ENCODE peak calls at places on chromosomes 6 and 20, in eight cellular contexts. M, D, U, A, C, J, L and Q are unnamed samples.

GRCh38 chr20:278607-279571 is 11.7 kb downstream of the C20orf96 start:
- DNase-seq in L (no peak), C (no peak), A (no peak), J (no peak), M (no peak), U (no peak), D (no peak), Q (peak; percentile 45)

GRCh38 chr6:100880149-100880900 is 804 bp downstream of the ASCC3 start:
- DNase-seq in J (peak; percentile 25), C (no peak), M (no peak), D (no peak), A (no peak), U (no peak), L (no peak), Q (peak; percentile 65)

GRCh38 chr20:19473894-19474293 is 261.5 kb downstream of the SLC24A3 start:
- DNase-seq in A (no peak), J (no peak), C (no peak), U (no peak), M (no peak), D (no peak), L (no peak), Q (no peak)

GRCh38 chr6:161341638-161342037 is 67.8 kb upstream of the AGPAT4 start:
- DNase-seq in C (no peak), L (no peak), D (no peak), U (no peak), J (no peak), M (no peak), A (no peak), Q (no peak)

GRCh38 chr6:25122622-25123237 is 156.4 kb upstream of the CARMIL1 start:
- DNase-seq in L (peak; percentile 95), D (no peak), J (no peak), A (no peak), C (no peak), M (peak; percentile 3), U (no peak), Q (no peak)

GRCh38 chr20:237479-237878 is 10.4 kb downstream of the DEFB129 start:
- DNase-seq in U (no peak), C (no peak), A (no peak), M (no peak), L (no peak), D (peak; percentile 25), J (peak; percentile 5), Q (peak; percentile 1)

GRCh38 chr20:31671324-31671723 is 33.6 kb downstream of the COX4I2 start:
- DNase-seq in C (no peak), U (no peak), L (no peak), M (no peak), J (no peak), A (no peak), D (no peak), Q (no peak)

GRCh38 chr6:148617522-148617921 is 129.3 kb upstream of the UST start:
- DNase-seq in J (peak; percentile 56), U (no peak), D (no peak), L (no peak), A (no peak), C (no peak), M (no peak), Q (peak; percentile 85)

GRCh38 chr6:10875026-10875425 is 6.8 kb downstream of the GCM2 start:
- DNase-seq in J (no peak), M (no peak), C (no peak), D (no peak), U (no peak), A (no peak), L (no peak), Q (no peak)

GRCh38 chr20:19935842-19936241 is 81.3 kb upstream of the NAA20 start:
- DNase-seq in M (no peak), D (no peak), J (no peak), L (no peak), U (no peak), A (no peak), C (no peak), Q (no peak)

GRCh38 chr6:6840831-6841263 is 252.3 kb downstream of the LY86 start:
- DNase-seq in A (no peak), D (no peak), J (no peak), M (no peak), C (no peak), L (no peak), U (peak; percentile 47), Q (no peak)

GRCh38 chr6:3208096-3208774 is 19.2 kb downstream of the TUBB2B start:
- DNase-seq in L (no peak), U (no peak), C (no peak), M (no peak), D (no peak), J (peak; percentile 95), A (no peak), Q (peak; percentile 61)

GRCh38 chr20:45341939-45342862 is 6.0 kb downstream of the SDC4 start:
- DNase-seq in C (no peak), J (peak; percentile 74), A (no peak), L (peak; percentile 36), D (no peak), U (peak; percentile 57), M (no peak), Q (peak; percentile 71)

GRCh38 chr6:1842334-1842733 is 232.6 kb downstream of the FOXC1 start:
- DNase-seq in U (no peak), C (no peak), D (no peak), L (no peak), A (no peak), J (no peak), M (no peak), Q (no peak)

GRCh38 chr20:16477632-16478031 is 95.6 kb downstream of the KIF16B start:
- DNase-seq in A (no peak), L (no peak), M (no peak), J (peak; percentile 30), U (no peak), D (no peak), C (no peak), Q (peak; percentile 55)

GRCh38 chr20:58112017-58112781 is 116.3 kb downstream of the ANKRD60 start:
- DNase-seq in M (no peak), L (no peak), J (peak; percentile 36), A (no peak), C (no peak), U (peak; percentile 9), D (no peak), Q (peak; percentile 73)

GRCh38 chr6:139567095-139567494 is 192.6 kb upstream of the CITED2 start:
- DNase-seq in C (no peak), U (no peak), A (no peak), M (no peak), L (no peak), D (no peak), J (no peak), Q (peak; percentile 42)

GRCh38 chr20:1934578-1935573 is 39.7 kb downstream of the SIRPA start:
- DNase-seq in A (no peak), M (no peak), L (no peak), D (no peak), J (peak; percentile 78), U (no peak), C (no peak), Q (peak; percentile 74)

GRCh38 chr6:109252261-109253041 is 129.8 kb downstream of the CD164 start:
- DNase-seq in A (no peak), L (no peak), M (peak; percentile 6), U (no peak), C (no peak), J (no peak), D (no peak), Q (no peak)

GRCh38 chr6:132698608-132699007 is 15.2 kb downstream of the VNN1 start:
- DNase-seq in U (no peak), D (no peak), C (no peak), L (no peak), J (no peak), M (no peak), A (no peak), Q (no peak)

GRCh38 chr6:113328886-113329381 is 528.2 kb upstream of the MARCKS start:
- DNase-seq in C (no peak), L (no peak), A (no peak), U (no peak), J (peak; percentile 92), M (no peak), D (no peak), Q (peak; percentile 35)

GRCh38 chr6:42764883-42765653 is 16.8 kb upstream of the BICRAL start:
- DNase-seq in L (no peak), U (no peak), D (no peak), C (no peak), M (no peak), J (no peak), A (no peak), Q (no peak)